ENCODE peak calls at places on chromosomes 11 and 22, in six cellular contexts. One of them, this sample, is unnamed.

GRCh38 chr11:3929689-3930088 is 74.2 kb downstream of the STIM1 start:
- DNase-seq in substantia nigra: no peak
- DNase-seq in WTC11: no peak
- DNase-seq in activated T-cell treated with anti-CD3 and anti-CD28 coated beads for 1 hour: no peak
- DNase-seq in left colon: no peak
- DNase-seq in amygdala: no peak
- DNase-seq in this sample: no peak

GRCh38 chr11:118938491-118939411 is 13.0 kb upstream of the BCL9L start:
- DNase-seq in activated T-cell treated with anti-CD3 and anti-CD28 coated beads for 1 hour: no peak
- DNase-seq in substantia nigra: no peak
- DNase-seq in left colon: no peak
- DNase-seq in amygdala: no peak
- DNase-seq in WTC11: no peak
- DNase-seq in this sample: no peak

GRCh38 chr11:121249039-121249663 is 43.4 kb upstream of the SC5D start:
- DNase-seq in activated T-cell treated with anti-CD3 and anti-CD28 coated beads for 1 hour: no peak
- DNase-seq in substantia nigra: no peak
- DNase-seq in amygdala: no peak
- DNase-seq in WTC11: no peak
- DNase-seq in left colon: no peak
- DNase-seq in this sample: peak; percentile 44

GRCh38 chr11:94993400-94993943 is 20.0 kb downstream of the KDM4D start:
- DNase-seq in activated T-cell treated with anti-CD3 and anti-CD28 coated beads for 1 hour: no peak
- DNase-seq in amygdala: no peak
- DNase-seq in substantia nigra: no peak
- DNase-seq in left colon: no peak
- DNase-seq in WTC11: no peak
- DNase-seq in this sample: no peak

GRCh38 chr11:100719809-100720221 is 32.7 kb downstream of the ARHGAP42 start:
- DNase-seq in activated T-cell treated with anti-CD3 and anti-CD28 coated beads for 1 hour: no peak
- DNase-seq in amygdala: peak; percentile 1
- DNase-seq in WTC11: peak; percentile 32
- DNase-seq in substantia nigra: peak; percentile 11
- DNase-seq in left colon: peak; percentile 61
- DNase-seq in this sample: no peak

GRCh38 chr11:93198221-93198650 is 445 bp upstream of the SLC36A4 start:
- DNase-seq in activated T-cell treated with anti-CD3 and anti-CD28 coated beads for 1 hour: no peak
- DNase-seq in WTC11: no peak
- DNase-seq in substantia nigra: no peak
- DNase-seq in left colon: no peak
- DNase-seq in amygdala: no peak
- DNase-seq in this sample: no peak

GRCh38 chr22:44396727-44397722 is 84.3 kb upstream of the SHISAL1 start:
- DNase-seq in amygdala: no peak
- DNase-seq in WTC11: no peak
- DNase-seq in left colon: no peak
- DNase-seq in activated T-cell treated with anti-CD3 and anti-CD28 coated beads for 1 hour: no peak
- DNase-seq in substantia nigra: no peak
- DNase-seq in this sample: peak; percentile 10

GRCh38 chr11:132080121-132080520 is 709.7 kb downstream of the NTM start:
- DNase-seq in substantia nigra: no peak
- DNase-seq in amygdala: no peak
- DNase-seq in activated T-cell treated with anti-CD3 and anti-CD28 coated beads for 1 hour: no peak
- DNase-seq in left colon: no peak
- DNase-seq in WTC11: no peak
- DNase-seq in this sample: no peak

GRCh38 chr11:31254411-31254810 is 115.1 kb downstream of the DCDC1 start:
- DNase-seq in amygdala: no peak
- DNase-seq in WTC11: no peak
- DNase-seq in activated T-cell treated with anti-CD3 and anti-CD28 coated beads for 1 hour: no peak
- DNase-seq in left colon: no peak
- DNase-seq in substantia nigra: no peak
- DNase-seq in this sample: no peak

GRCh38 chr22:17086750-17087149 is 1.9 kb downstream of the IL17RA start:
- DNase-seq in left colon: no peak
- DNase-seq in amygdala: no peak
- DNase-seq in substantia nigra: no peak
- DNase-seq in WTC11: no peak
- DNase-seq in activated T-cell treated with anti-CD3 and anti-CD28 coated beads for 1 hour: no peak
- DNase-seq in this sample: no peak

GRCh38 chr11:74646215-74646614 is 53.8 kb downstream of the POLD3 start:
- DNase-seq in amygdala: no peak
- DNase-seq in substantia nigra: no peak
- DNase-seq in left colon: no peak
- DNase-seq in WTC11: no peak
- DNase-seq in activated T-cell treated with anti-CD3 and anti-CD28 coated beads for 1 hour: no peak
- DNase-seq in this sample: no peak

This sample was measured in B cell.